ENCODE peak calls at places on chromosomes 3 and 15, in five cellular contexts. R, F, Y, E and G are unnamed samples.

GRCh38 chr15:80849308-80849707 is 70.1 kb downstream of the CEMIP start:
- DNase-seq in F (no peak), Y (no peak), R (peak; percentile 86), E (no peak), G (no peak)

GRCh38 chr3:172034786-172035685 is 4.3 kb upstream of the FNDC3B start:
- DNase-seq in Y (no peak), R (no peak), F (no peak), E (no peak), G (no peak)

GRCh38 chr3:120850326-120851295 is 57.4 kb upstream of the STXBP5L start:
- DNase-seq in Y (no peak), E (no peak), F (no peak), R (no peak), G (no peak)

GRCh38 chr3:25536668-25537331 is 108.7 kb downstream of the RARB start:
- DNase-seq in R (no peak), Y (no peak), E (no peak), F (no peak), G (no peak)

GRCh38 chr3:10758304-10759037 is 57.6 kb upstream of the SLC6A11 start:
- DNase-seq in F (peak; percentile 70), Y (peak; percentile 42), E (peak; percentile 74), R (peak; percentile 81), G (no peak)

GRCh38 chr3:108036984-108037741 is 53.7 kb downstream of the CD47 start:
- DNase-seq in F (no peak), E (no peak), R (peak; percentile 41), Y (no peak), G (no peak)

GRCh38 chr3:36060950-36061349 is 319.4 kb upstream of the STAC start:
- DNase-seq in F (no peak), E (no peak), R (no peak), Y (no peak), G (no peak)

GRCh38 chr3:53114412-53115074 is 15.7 kb downstream of the RFT1 start:
- DNase-seq in F (no peak), Y (no peak), E (no peak), R (no peak), G (no peak)

GRCh38 chr3:42728056-42728455 is 25.5 kb upstream of the HHATL start:
- DNase-seq in E (no peak), F (peak; percentile 78), R (no peak), Y (peak; percentile 63), G (no peak)

GRCh38 chr3:51522273-51522981 is 16.1 kb upstream of the RAD54L2 start:
- DNase-seq in F (no peak), R (no peak), Y (no peak), E (no peak), G (no peak)

DNA sequence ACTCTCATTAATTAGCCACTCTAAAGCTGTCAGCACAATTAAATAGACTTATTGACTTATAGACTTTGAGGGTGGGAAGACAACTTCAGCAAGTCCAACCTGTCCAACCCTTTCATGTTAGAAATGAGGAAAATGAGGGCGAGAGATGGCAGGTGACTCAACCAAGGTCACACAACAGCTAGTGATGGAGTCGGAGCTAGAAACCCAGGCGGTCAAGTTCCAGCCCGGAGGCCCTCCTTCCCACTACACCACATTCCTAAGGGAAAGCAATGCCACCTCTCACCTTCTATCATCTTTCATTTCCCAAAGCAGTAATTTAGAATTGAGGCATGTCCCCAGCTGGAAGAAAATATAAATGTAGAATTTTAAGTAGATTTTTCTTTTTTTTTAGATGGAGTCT is 28.7 kb downstream of the SEMA5B start:
- DNase-seq in F (no peak), Y (no peak), R (no peak), E (no peak), G (no peak)
- H3K4me1 ChIP-seq in F (peaks cover 9% of the 10 kb centered on the region), Y (peaks cover 14% of the 10 kb centered on the region), R (peaks cover 6% of the 10 kb centered on the region), E (peaks cover 7% of the 10 kb centered on the region), G (no peaks in the 10 kb centered on the region)

GRCh38 chr3:138948371-138949001 is 1.5 kb downstream of the FOXL2NB start:
- DNase-seq in E (no peak), Y (no peak), F (no peak), R (no peak), G (no peak)

GRCh38 chr3:138944842-138945645 is 1.9 kb downstream of the FOXL2 start:
- DNase-seq in R (no peak), E (no peak), F (peak; percentile 28), Y (no peak), G (no peak)

GRCh38 chr3:138945646-138946553 is 1.0 kb downstream of the FOXL2 start:
- DNase-seq in E (no peak), Y (peak; percentile 15), R (peak; percentile 34), F (peak; percentile 18), G (no peak)

GRCh38 chr3:138947303-138948121 is 495 bp downstream of the FOXL2NB start:
- DNase-seq in E (no peak), R (no peak), F (no peak), Y (no peak), G (no peak)

DNA sequence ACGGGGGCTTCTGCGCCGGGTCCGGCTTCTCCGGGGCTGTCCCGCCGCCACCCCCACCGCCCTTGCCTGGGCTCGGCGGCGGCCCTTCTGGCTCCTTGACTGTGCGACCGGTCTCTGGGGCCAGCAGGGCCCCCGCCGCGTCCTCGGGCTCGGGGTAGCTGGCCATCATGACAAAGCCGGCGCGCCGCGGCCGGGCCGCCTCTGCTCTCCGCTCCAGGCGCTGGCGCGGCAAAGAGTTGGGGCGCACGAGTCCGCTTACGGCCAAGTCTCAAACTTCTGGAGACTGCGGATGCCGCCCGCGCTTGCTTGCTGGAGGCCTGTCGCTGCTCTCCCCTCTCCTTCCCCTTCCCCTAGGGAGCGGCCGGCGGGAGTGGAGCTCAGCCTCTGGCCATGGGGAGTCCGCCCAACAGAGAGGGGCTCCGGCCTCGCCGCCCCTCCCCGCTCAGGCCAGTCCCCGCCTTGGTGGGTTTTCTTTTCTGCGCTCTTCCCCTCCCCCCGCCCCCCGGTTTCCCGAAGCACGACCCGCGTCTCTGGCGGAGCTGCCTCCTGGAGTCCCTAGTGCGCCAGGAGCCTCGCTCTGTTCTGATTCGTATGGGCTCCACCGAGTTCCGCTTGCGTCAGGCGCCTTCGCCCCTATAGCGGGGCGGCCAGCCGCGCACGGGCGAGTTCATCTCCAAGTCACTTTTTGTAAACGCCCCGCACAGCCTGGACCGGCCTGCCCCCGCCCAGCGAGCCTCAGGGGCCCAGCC is at the start of the genes FOXL2 and FOXL2NB:
- DNase-seq in F (peak; percentile 53), Y (peak; percentile 21), E (no peak), R (peak; percentile 51), G (no peak)
- H3K27me3 ChIP-seq in F (no peaks in the 10 kb centered on the region), Y (peaks cover 99% of the 10 kb centered on the region), E (peaks cover 100% of the 10 kb centered on the region), R (peaks cover 81% of the 10 kb centered on the region), G (peaks cover 100% of the 10 kb centered on the region)

DNA sequence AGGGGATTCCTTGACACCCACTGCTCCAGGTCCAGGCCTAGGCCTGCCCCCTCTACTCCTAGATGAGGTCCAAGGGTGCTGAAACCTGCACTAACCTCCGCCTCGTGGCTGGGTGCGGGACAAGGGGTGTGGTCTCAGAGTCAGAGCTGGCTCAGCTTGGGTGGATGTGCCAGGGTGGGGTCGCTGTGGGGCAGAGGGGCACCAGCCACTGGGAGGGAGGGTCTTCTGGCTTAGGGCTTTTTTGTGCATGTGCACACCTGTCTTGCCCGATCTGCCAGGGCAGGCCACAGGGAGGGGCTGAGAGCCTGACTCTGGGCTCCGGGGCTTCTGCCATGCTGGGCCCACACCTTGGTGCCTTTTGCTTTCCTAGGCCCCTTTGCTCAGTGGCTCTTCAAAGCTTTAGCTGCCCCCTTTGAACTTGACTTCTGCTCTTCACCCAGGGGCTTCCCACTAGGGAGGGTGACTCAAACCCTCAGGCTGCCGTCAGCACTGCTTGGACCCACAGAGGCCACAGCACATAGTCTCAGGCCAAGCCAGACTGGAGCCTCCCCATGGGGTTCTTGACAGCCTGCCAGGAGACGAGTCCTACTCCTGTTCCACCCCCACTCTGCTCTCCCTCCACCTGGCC is 73.0 kb downstream of the KLF13 start:
- DNase-seq in F (no peak), Y (peak; percentile 17), R (no peak), E (no peak), G (no peak)
- H3K4me1 ChIP-seq in F (peaks cover 27% of the 10 kb centered on the region), Y (peaks cover 39% of the 10 kb centered on the region), R (peaks cover 49% of the 10 kb centered on the region), E (peaks cover 12% of the 10 kb centered on the region), G (peaks cover 47% of the 10 kb centered on the region)

DNA sequence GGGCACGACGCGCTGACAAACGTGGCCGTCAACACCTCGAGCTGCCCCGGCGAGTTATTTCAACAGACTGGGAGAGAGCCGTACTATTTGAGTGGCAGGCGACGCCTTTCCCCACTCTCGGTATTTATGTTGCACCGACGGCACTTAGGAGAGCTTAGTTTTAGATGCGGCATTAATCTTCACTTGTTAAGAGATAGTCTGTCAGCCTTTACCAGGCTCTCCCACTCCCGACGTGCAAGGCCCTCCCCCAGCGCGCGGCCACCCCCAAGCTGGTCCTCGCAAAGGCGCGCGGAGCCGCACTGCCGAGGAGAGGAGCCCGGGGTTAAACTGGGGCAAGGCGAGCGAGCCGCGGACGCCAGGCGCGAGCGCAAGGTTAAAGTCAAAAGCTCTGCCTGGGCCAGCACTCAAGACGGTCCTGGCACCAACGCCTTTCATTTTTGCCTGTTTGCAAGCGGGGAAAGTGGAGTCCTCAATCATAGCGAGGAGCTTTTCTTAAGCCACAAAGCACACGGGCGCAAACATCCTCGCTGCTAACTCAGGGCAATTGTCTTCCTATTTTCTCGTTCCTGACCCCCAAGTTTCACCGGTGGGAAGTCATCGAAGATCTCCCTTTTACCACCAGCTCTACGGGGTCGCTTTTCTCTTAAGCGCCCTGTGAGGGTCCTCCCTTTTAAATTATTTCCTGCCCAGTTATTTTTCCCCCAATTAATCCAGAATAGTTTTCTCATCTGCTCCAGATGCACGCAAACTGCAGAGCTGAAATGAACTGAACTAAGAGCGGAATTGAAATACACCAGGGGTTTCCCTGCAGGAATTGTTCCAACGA is 86.6 kb downstream of the NR2F2 start:
- DNase-seq in Y (no peak), F (no peak), E (no peak), R (peak; percentile 41), G (no peak)
- H3K27me3 ChIP-seq in Y (peaks cover 100% of the 10 kb centered on the region), F (no peaks in the 10 kb centered on the region), E (peaks cover 87% of the 10 kb centered on the region), R (peaks cover 77% of the 10 kb centered on the region), G (peaks cover 46% of the 10 kb centered on the region)

DNA sequence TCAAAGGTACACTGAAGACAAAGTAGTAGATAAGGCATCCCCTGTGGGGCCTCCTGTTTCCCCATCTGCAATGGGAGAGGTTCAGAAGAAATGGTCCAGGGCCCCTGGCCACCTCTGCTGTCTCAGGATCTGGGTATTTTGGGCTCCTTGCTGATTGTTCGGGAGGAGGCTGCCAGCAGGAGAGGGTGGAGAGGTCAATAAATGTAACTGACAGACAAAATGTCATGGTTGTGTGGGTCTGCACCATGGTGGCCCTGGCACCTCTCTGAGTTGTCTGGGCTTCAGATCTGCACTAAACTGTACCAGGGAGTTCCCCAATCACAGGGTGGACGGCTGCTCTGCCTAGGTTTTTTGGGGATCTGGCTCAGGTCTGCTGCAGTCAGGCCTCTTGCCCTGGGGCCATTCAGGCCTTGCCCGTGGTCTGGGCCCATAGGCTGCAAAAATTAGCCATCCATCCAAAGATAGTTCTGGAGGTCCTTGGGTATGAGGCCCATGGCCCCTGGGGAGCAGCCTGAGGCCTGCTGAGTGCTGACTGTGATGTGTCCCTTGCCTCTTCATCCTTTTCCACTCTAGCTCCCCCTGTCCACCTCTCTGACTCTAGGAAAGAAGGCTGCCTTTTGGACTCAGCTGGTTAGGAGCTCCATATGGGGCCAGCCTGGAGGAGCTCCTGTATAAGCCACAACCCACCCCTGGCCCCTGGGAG is 7.5 kb downstream of the NBEAL2 start:
- DNase-seq in E (no peak), R (no peak), Y (no peak), F (no peak), G (no peak)
- H3K4me1 ChIP-seq in E (peaks cover 21% of the 10 kb centered on the region), R (no peaks in the 10 kb centered on the region), Y (peaks cover 33% of the 10 kb centered on the region), F (no peaks in the 10 kb centered on the region), G (peaks cover 57% of the 10 kb centered on the region)

GRCh38 chr3:124587053-124587408 is 143.2 kb upstream of the UMPS start:
- DNase-seq in F (no peak), R (no peak), E (no peak), Y (no peak), G (no peak)
- H3K27me3 ChIP-seq in F (no peaks in the 10 kb centered on the region), R (peaks cover 18% of the 10 kb centered on the region), E (peaks cover 41% of the 10 kb centered on the region), Y (no peaks in the 10 kb centered on the region), G (no peaks in the 10 kb centered on the region)

DNA sequence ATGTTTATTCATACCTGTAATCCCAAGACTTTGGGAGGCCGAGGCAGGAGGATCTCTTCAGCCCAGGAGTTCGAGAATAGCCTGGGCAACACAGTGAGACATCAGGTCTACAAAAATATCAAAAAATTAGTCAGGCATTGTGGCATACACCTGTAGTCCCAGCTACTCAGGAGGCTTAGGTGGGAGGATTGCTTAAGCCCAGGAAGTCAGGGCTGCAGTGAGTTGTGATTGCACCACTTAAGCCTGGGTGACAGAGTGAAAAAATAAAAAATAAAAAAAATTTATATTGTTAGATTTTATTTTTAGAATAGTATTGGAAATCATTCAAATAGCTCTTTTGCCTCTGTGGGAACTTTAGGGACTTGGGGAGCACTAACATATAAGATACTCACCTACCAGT is 12.9 kb upstream of the TM4SF1 start:
- DNase-seq in R (no peak), F (no peak), E (no peak), Y (no peak), G (no peak)
- H3K4me1 ChIP-seq in R (peaks cover 33% of the 10 kb centered on the region), F (peaks cover 11% of the 10 kb centered on the region), E (no peaks in the 10 kb centered on the region), Y (peaks cover 51% of the 10 kb centered on the region), G (peaks cover 17% of the 10 kb centered on the region)